ENCODE peak calls at places on chromosome 11, in four cellular contexts. W is AG09319; F is CD4-positive, alpha-beta T cell; M is CD8-positive, alpha-beta T cell. H is an unnamed sample.

GRCh38 chr11:12185914-12186313 is 75.5 kb downstream of the MICAL2 start:
- DNase-seq in M (no peak), W (no peak), F (no peak), H (no peak)

GRCh38 chr11:76231339-76231738 is 25.0 kb upstream of the WNT11 start:
- DNase-seq in W (no peak), M (no peak), F (no peak), H (no peak)

GRCh38 chr11:93285430-93285829 is 45.1 kb upstream of the DEUP1 start:
- DNase-seq in F (no peak), M (no peak), W (no peak), H (no peak)

GRCh38 chr11:112345166-112345565 is 84.5 kb upstream of the PLET1 start:
- DNase-seq in F (no peak), W (no peak), M (no peak), H (no peak)

GRCh38 chr11:64834723-64835615 is 9.5 kb downstream of the CDC42BPG start:
- DNase-seq in M (no peak), W (no peak), F (no peak), H (no peak)

GRCh38 chr11:133078591-133079179 is 453.6 kb downstream of the OPCML start:
- DNase-seq in W (no peak), M (no peak), F (no peak), H (peak; percentile 72)

GRCh38 chr11:67045314-67045713 is 11.3 kb upstream of the RHOD start:
- DNase-seq in W (no peak), F (no peak), M (no peak), H (no peak)

GRCh38 chr11:13216019-13217006 is 61.3 kb upstream of the BMAL1 start:
- DNase-seq in F (no peak), W (peak; percentile 73), M (no peak), H (no peak)

GRCh38 chr11:66225054-66225453 is 43.4 kb upstream of the RAB1B start:
- DNase-seq in W (no peak), F (no peak), M (no peak), H (no peak)

GRCh38 chr11:35579557-35580396 is 38.5 kb upstream of the FJX1 start:
- DNase-seq in W (peak; percentile 90), F (no peak), M (no peak), H (no peak)

GRCh38 chr11:57290288-57290687 is 34.5 kb downstream of the TNKS1BP1 start:
- DNase-seq in W (no peak), M (no peak), F (no peak), H (no peak)

DNA sequence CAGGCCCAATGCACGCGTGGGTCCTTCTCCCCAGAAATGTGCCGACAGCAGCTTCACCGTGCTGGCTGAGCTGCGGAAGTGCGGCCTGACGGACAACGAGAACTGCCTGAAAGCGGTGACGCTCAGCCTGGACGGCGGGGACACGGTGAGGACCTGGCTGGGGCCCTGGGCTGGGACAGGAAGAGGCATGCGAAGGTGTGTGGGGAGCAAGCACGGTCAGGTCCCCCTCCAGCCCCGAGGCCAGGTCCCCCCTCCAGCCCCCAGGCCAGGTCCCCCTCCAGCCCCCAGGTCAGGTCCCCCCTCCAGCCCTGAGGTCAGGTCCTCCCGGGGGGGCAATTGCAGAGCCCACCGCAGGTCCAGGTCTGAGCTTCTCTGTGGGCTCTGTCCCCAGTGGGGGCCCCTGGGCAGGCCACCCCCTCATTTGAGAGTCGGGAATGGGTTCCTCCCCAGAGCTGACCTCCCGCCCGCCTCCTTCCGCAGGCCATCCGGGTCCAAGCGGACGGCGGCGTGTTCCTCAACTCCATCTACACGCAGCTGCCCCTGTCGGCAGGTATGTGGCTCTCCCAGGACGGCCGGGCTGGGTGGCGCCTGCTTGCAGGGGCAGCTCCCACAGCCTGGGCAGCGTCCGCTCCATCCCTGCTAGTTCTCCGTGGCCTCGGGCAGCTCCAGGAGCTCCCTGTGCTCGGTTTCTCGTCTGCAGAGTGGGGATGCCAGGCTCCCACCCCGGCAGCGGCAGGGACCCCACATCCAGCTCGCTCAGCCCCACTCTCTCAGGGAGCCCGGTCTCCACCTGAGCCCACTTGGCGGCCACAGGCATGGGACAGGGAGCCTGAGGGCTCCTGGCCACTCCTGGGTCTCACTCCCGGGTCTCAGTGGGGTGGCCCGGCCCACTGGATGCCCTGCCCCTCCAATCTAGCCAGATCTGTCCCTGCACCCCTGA is 7.9 kb downstream of the MUC5B start:
- DNase-seq in M (no peak), F (no peak), W (no peak), H (no peak)
- TF ChIP-seq CTCF in M (no peak), F (no peak), W (no peak), H (no peak)

DNA sequence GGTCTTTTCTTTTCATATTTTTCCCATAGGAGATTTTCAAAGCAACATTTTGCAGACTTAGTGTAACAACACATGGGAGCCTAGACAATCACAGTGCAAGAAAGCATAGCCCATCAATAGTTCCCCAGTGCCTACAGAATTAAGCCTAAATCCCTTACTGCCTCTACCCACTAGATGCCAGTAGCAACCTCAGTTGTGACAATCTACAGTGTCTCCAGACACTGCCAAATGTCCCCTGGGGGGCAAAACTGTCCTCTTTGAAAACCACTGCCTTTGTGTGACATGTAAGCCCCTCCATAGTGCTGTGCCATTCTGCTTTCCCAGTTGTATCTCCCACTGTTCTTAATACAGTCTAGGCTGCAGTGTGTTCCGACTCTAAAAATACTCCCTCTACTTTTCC is 1329.0 kb downstream of the LRRC4C start:
- DNase-seq in M (no peak), W (no peak), F (no peak), H (no peak)
- TF ChIP-seq CTCF in M (no peak), W (no peak), F (no peak), H (peak; percentile 48)

DNA sequence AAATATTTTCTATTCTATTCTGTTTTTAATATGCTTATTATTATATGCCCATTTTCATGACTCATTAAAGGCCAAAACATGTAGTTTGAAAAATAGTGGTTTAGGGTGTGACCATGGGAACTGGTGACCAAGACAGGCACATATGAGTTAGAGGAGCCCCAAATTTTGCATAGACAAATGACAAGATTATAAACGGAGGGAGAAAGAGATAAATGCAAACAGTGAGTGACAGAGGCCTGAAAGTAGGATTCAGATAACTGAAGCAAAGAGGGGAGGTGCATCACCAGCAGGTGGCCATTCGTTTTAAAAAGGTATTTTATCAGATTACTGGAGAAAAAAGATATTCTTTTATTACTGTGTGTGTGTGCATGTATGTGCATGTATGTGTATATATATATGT is 391.5 kb upstream of the CHORDC1 start:
- DNase-seq in M (no peak), F (no peak), W (no peak), H (no peak)
- TF ChIP-seq CTCF in M (no peak), F (no peak), W (no peak), H (no peak)

GRCh38 chr11:124953753-124954624 is at the start of gene CCDC15:
- DNase-seq in M (peak; percentile 95), W (peak; percentile 91), F (peak; percentile 90), H (peak; percentile 92)
- TF ChIP-seq CTCF in M (no peak), W (no peak), F (no peak), H (no peak)

GRCh38 chr11:120566176-120566575 is 54.6 kb downstream of the GRIK4 start:
- DNase-seq in W (no peak), M (no peak), F (no peak), H (no peak)

GRCh38 chr11:120562806-120563425 is 51.4 kb downstream of the GRIK4 start:
- DNase-seq in M (no peak), F (no peak), W (no peak), H (no peak)

GRCh38 chr11:120565436-120566155 is 54.0 kb downstream of the GRIK4 start:
- DNase-seq in M (no peak), W (no peak), F (no peak), H (no peak)

GRCh38 chr11:120563698-120564572 is 52.4 kb downstream of the GRIK4 start:
- DNase-seq in W (no peak), F (no peak), M (no peak), H (peak; percentile 63)

DNA sequence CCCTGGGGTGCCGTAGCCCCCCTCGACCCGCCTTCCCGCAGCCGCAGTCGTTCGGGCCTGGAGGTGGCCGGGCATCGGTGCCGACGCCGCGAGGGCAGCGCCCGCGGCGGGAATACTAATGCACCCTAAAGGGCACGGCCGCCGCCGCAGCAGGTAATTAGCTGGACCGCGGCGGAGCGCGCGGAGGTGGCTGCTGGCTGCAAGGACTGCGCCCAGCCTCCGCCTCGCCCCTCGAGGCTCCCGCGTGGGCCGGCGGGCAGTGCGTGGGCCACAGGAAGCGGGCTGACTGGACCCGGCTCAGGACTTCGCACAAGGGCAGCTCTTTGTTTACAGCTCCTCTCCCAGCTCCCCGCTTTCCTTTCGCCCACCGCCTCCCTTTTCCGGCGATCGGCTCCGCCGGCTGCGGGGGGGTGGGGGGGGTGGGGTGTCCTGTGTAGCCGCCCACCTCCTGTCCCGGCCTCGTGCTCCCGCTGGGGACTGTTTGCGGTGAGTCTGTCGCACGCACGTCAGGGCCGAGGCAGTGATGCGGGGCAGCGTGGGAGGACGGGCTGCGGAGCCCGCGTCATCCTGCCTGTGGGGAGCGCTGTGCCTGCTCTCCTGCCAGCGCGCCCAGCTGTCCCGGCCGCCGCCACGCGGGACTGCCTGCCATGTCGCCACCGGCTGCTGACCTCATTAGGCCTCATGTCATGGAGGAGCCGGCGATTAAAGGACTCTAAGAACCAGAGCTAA is 53.2 kb downstream of the GRIK4 start:
- DNase-seq in M (no peak), F (no peak), W (no peak), H (peak; percentile 48)
- TF ChIP-seq CTCF in M (no peak), F (no peak), W (no peak), H (peak; percentile 28)

DNA sequence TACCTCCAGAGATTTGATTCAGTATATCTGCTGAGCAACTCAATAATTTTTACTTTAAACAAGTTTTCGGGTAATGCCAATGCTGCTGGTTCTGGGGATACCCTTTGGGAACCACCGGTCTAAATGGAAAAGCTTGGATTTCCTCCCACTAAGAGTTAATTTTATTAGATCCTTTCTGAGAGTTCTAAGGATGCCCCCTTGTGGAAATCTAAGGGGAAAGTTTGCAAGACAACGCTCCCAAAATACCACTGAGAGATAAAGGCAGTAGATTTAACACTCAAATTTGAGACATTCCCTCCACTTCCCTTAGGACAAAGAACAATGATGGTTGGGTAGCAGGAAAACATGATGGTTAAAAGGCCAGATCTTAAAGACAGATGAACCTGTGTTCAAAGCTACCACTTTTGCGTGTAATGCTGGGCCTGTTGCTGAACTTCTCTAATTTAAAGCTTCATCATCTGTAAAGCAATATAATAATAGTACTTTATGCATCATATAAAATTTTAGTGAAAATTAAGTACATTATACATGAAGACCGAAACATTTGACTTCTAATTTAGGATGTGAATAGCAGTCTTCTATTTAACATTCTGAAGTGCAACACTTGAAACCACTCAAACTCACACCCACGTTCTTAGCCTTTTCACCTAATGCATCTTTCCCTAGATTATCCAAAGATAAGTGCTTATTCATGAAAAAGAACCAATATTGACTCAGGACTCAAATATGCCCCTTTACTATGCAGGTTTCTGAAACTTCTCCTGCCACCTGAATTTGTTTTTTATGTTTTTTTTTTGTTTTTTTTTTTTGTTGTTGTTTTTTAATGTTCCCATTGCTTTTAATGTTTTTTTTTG is 110.1 kb upstream of the LUZP2 start:
- DNase-seq in M (no peak), F (no peak), W (peak; percentile 0), H (no peak)
- TF ChIP-seq CTCF in M (no peak), F (no peak), W (peak; percentile 44), H (peak; percentile 68)

DNA sequence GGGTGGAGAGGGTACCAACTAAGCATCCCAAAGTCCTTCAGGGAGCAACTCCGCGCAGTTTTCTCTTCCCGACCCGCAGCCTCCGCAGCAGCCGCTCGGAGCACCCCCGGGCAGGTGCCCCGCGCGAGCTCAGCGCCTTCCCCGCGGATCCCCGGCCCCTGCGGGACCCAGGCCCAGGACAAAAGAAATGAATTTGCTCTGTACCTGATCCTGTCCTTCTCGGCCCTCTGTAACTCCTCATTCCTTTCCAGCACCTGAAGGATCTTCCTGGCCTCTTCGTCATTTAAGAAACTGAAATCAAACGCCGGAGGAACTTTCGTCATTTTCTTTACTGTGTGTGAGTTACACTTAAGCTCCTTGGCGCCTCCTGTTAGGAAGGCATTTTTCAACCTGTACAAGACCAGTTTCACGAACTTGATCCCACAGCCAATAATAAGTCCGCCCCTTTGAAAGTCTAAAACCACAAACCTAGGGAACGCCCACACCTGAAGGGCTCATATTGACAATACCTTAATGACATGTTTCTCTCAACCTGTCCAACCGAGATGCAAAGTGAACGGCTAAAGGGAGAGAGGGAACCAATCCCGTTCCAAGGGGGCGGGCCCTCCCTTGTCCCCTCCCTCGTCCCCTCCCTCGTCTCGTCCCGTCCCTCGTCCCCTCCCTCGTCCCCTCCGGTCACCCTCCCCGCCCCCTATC is at the start of gene EXPH5:
- DNase-seq in W (no peak), F (peak; percentile 76), M (peak; percentile 88), H (peak; percentile 63)
- TF ChIP-seq CTCF in W (peak; percentile 4), F (no peak), M (no peak), H (no peak)

H was measured in neural crest cell.